ENCODE peak calls at places on chromosomes 11 and 22, in eight cellular contexts. U, L, W, A, H, J, P and Z are unnamed samples.

GRCh38 chr11:128300785-128301184 is 286.6 kb downstream of the ETS1 start:
- DNase-seq in P (no peak), A (no peak), U (no peak), L (no peak), W (no peak), J (no peak), H (no peak), Z (no peak)

GRCh38 chr11:16867097-16867496 is 128.7 kb downstream of the C11orf58 start:
- DNase-seq in H (no peak), W (no peak), U (no peak), J (no peak), L (no peak), P (no peak), A (no peak), Z (no peak)

GRCh38 chr11:122317337-122317736 is 201.3 kb upstream of the BLID start:
- DNase-seq in U (no peak), W (peak; percentile 91), L (no peak), H (peak; percentile 79), P (peak; percentile 87), J (peak; percentile 77), A (no peak), Z (no peak)

GRCh38 chr22:41382098-41382578 is 396 bp downstream of the TEF start:
- DNase-seq in U (peak; percentile 73), A (peak; percentile 50), J (peak; percentile 72), W (no peak), H (no peak), L (peak; percentile 77), P (no peak), Z (peak; percentile 90)

GRCh38 chr22:49763138-49763537 is 64.5 kb downstream of the BRD1 start:
- DNase-seq in H (no peak), J (no peak), L (no peak), U (no peak), P (no peak), W (no peak), A (no peak), Z (no peak)

GRCh38 chr11:18600915-18601569 is 1.5 kb downstream of the MISFA start:
- DNase-seq in U (no peak), J (no peak), P (no peak), W (no peak), H (no peak), A (no peak), L (no peak), Z (no peak)

GRCh38 chr11:66529069-66529468 is 16.8 kb downstream of the ZDHHC24 start:
- DNase-seq in L (no peak), W (no peak), A (no peak), H (no peak), J (no peak), P (no peak), U (peak; percentile 59), Z (no peak)

GRCh38 chr22:20080776-20081654 is 974 bp downstream of the DGCR8 start:
- DNase-seq in H (peak; percentile 38), J (peak; percentile 90), L (peak; percentile 76), U (peak; percentile 69), P (peak; percentile 67), A (no peak), W (peak; percentile 60), Z (peak; percentile 56)

DNA sequence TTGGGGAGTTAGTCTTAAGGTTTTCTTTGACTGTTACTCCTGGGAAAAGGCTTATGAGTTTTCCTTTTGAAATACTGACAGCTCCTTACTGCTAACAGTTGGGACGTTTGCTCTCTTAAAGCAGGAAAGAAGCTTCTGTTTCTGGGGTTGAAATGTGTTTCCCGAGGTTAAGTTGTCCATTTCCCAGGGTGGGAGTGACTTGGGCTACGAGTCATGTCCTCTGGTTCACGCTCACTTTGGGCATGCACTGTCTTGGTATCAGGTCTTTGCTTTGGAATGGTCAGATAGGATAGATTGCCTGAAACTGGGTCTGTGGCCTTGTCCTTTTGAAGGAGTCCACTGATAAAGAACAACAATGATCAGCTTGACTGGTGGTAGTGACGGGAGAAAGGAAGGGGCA is 81.3 kb downstream of the TEAD1 start:
- DNase-seq in A (no peak), W (no peak), H (no peak), U (no peak), P (peak; percentile 52), L (no peak), J (peak; percentile 30), Z (no peak)
- H3K4me3 ChIP-seq in A (no peak overlapping the region), W (no peak overlapping the region), H (no peak overlapping the region), U (no peak overlapping the region), P (no peak overlapping the region), L (no peak overlapping the region), J (no peak overlapping the region), Z (no peak overlapping the region)

GRCh38 chr22:46044718-46045458 is 67.9 kb upstream of the WNT7B start:
- DNase-seq in U (peak; percentile 76), W (no peak), A (peak; percentile 17), H (no peak), P (no peak), J (no peak), L (peak; percentile 57), Z (no peak)
- H3K27me3 ChIP-seq in U (peaks cover 32% of the 10 kb centered on the region), W (no peaks in the 10 kb centered on the region), A (no peaks in the 10 kb centered on the region), H (no peaks in the 10 kb centered on the region), P (no peaks in the 10 kb centered on the region), J (no peaks in the 10 kb centered on the region), L (no peaks in the 10 kb centered on the region), Z (no peaks in the 10 kb centered on the region)

GRCh38 chr11:50394017-50394416 is 361.3 kb downstream of the OR4C45 start:
- DNase-seq in W (no peak), P (no peak), J (no peak), L (no peak), A (no peak), H (no peak), U (no peak), Z (no peak)
- H3K4me3 ChIP-seq in W (no peak overlapping the region), P (no peak overlapping the region), J (no peak overlapping the region), L (no peak overlapping the region), A (no peak overlapping the region), H (no peak overlapping the region), U (no peak overlapping the region), Z (no peak overlapping the region)

GRCh38 chr22:22400099-22400498 is 108.4 kb downstream of the ZNF280B start:
- DNase-seq in U (no peak), P (no peak), A (no peak), L (no peak), H (no peak), W (no peak), J (no peak), Z (no peak)
- H3K27me3 ChIP-seq in U (peaks cover 100% of the 10 kb centered on the region), P (peaks cover 12% of the 10 kb centered on the region), A (no peaks in the 10 kb centered on the region), L (peaks cover 3% of the 10 kb centered on the region), H (peaks cover 8% of the 10 kb centered on the region), W (no peaks in the 10 kb centered on the region), J (peaks cover 19% of the 10 kb centered on the region), Z (no peaks in the 10 kb centered on the region)

DNA sequence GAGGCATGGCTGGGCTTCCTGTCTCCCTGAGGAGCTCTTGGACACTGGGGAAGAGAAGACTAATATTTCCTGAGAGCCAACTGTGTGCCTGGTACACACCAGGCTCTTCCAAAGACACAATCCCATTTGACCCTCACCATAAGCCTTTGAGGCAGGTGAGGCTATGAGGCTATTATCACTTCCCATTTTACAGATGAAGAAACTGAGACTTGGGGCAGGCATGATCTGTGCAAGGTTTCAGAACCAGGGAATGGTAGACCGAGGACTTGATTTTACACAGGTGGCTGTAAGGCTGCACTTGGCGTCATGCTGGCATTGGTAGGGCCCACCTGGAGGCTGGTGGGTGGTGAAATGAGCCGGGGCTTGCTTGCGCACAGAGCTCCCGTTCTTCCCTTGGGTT is 90.8 kb downstream of the LRRC32 start:
- DNase-seq in A (no peak), L (no peak), J (no peak), H (no peak), U (no peak), W (no peak), P (no peak), Z (no peak)
- H3K4me3 ChIP-seq in A (no peak overlapping the region), L (no peak overlapping the region), J (no peak overlapping the region), H (no peak overlapping the region), U (no peak overlapping the region), W (no peak overlapping the region), P (no peak overlapping the region), Z (no peak overlapping the region)